ENCODE peak calls at places on chromosomes 11 and 22, in six cellular contexts. S is mesenchymal stem cell; Y is NCI-H1105; B is activated CD8-positive, alpha-beta memory T cell treated with anti-CD3 and anti-CD28 coated beads for 48 hours; D is activated CD4-positive, alpha-beta T cell treated with anti-CD3 and anti-CD28 coated beads, Interleukin-2, amount 50 U/mL, for 1 hour; M is NCI-H2029. P is an unnamed sample.
A peak's percentile ranks its signal among the peaks of the same experiment; 100 is the strongest.

GRCh38 chr11:95790933-95791247 is 592 bp downstream of the CEP57 start:
- DNase-seq in S (peak; percentile 70), Y (peak; percentile 82), B (peak; percentile 20), D (peak; percentile 39), M (peak; percentile 25), P (peak; percentile 68)

GRCh38 chr11:69027704-69028372 is 14.8 kb upstream of the MRGPRF start:
- DNase-seq in S (peak; percentile 73), Y (no peak), B (no peak), D (no peak), M (no peak), P (no peak)

GRCh38 chr22:28053871-28054621 is 135.0 kb upstream of the PITPNB start:
- DNase-seq in S (no peak), Y (no peak), B (no peak), D (no peak), M (no peak), P (no peak)

GRCh38 chr11:78685156-78685555 is 110.5 kb upstream of the NARS2 start:
- DNase-seq in S (no peak), Y (no peak), B (no peak), D (no peak), M (no peak), P (no peak)

GRCh38 chr11:71447791-71448256 is 369 bp downstream of the DHCR7 start:
- DNase-seq in S (peak; percentile 56), Y (peak; percentile 79), B (no peak), D (peak; percentile 29), M (no peak), P (peak; percentile 61)

GRCh38 chr11:17496406-17496805 is 19.8 kb upstream of the ABCC8 start:
- DNase-seq in S (no peak), Y (no peak), B (no peak), D (no peak), M (no peak), P (no peak)

GRCh38 chr11:134742228-134742612 is 330.2 kb upstream of the B3GAT1 start:
- DNase-seq in S (peak; percentile 24), Y (no peak), B (no peak), D (no peak), M (no peak), P (no peak)

GRCh38 chr11:119496997-119497396 is 74.0 kb upstream of the THY1 start:
- DNase-seq in S (no peak), Y (no peak), B (no peak), D (no peak), M (no peak), P (no peak)

GRCh38 chr11:855796-856195 is 13.1 kb downstream of the TSPAN4 start:
- DNase-seq in S (no peak), Y (no peak), B (no peak), D (no peak), M (no peak), P (no peak)

GRCh38 chr11:124482362-124483147 is 37.1 kb upstream of the OR8B8 start:
- DNase-seq in S (peak; percentile 65), Y (no peak), B (no peak), D (no peak), M (no peak), P (no peak)

GRCh38 chr11:131136476-131136875 is 220.2 kb upstream of the SNX19 start:
- DNase-seq in S (no peak), Y (no peak), B (no peak), D (no peak), M (no peak), P (no peak)

GRCh38 chr11:2665747-2666710 is 33.8 kb downstream of the KCNQ1OT1 start:
- DNase-seq in S (no peak), Y (no peak), B (no peak), D (no peak), M (no peak), P (peak; percentile 37)

GRCh38 chr11:130023204-130023603 is 20.6 kb upstream of the PRDM10 start:
- DNase-seq in S (peak; percentile 31), Y (no peak), B (no peak), D (no peak), M (no peak), P (no peak)

GRCh38 chr22:35191412-35191811 is 65.9 kb upstream of the HMGXB4 start:
- DNase-seq in S (peak; percentile 17), Y (no peak), B (no peak), D (no peak), M (no peak), P (no peak)

GRCh38 chr11:12864316-12865156 is 144.6 kb upstream of the RASSF10 start:
- DNase-seq in S (peak; percentile 98), Y (peak; percentile 49), B (no peak), D (no peak), M (peak; percentile 89), P (no peak)

GRCh38 chr11:92152245-92152644 is 72.4 kb upstream of the FAT3 start:
- DNase-seq in S (no peak), Y (no peak), B (no peak), D (no peak), M (no peak), P (no peak)

GRCh38 chr11:23554002-23554401 is 693.7 kb upstream of the CCDC179 start:
- DNase-seq in S (no peak), Y (no peak), B (no peak), D (no peak), M (no peak), P (no peak)

GRCh38 chr22:21000987-21001600 is 824 bp downstream of the THAP7 start:
- DNase-seq in S (peak; percentile 5), Y (no peak), B (no peak), D (no peak), M (no peak), P (no peak)

GRCh38 chr11:61297741-61298140 is 2.6 kb upstream of the VWCE start:
- DNase-seq in S (peak; percentile 73), Y (no peak), B (no peak), D (no peak), M (peak; percentile 25), P (no peak)

GRCh38 chr22:50673231-50674126 is 856 bp downstream of the SHANK3 start:
- DNase-seq in S (no peak), Y (no peak), B (no peak), D (peak; percentile 24), M (no peak), P (no peak)

GRCh38 chr11:803770-804598 is 1.0 kb downstream of the PIDD1 start:
- DNase-seq in S (peak; percentile 22), Y (peak; percentile 87), B (no peak), D (no peak), M (no peak), P (peak; percentile 81)

GRCh38 chr11:3710485-3711259 is 39.5 kb upstream of the CHRNA10 start:
- DNase-seq in S (peak; percentile 37), Y (no peak), B (no peak), D (no peak), M (no peak), P (no peak)

GRCh38 chr11:130131957-130132850 is 27.4 kb upstream of the ST14 start:
- DNase-seq in S (peak; percentile 72), Y (peak; percentile 57), B (peak; percentile 10), D (peak; percentile 31), M (peak; percentile 63), P (peak; percentile 57)

GRCh38 chr22:17130199-17130598 is 9.0 kb upstream of the TMEM121B start:
- DNase-seq in S (no peak), Y (no peak), B (no peak), D (no peak), M (no peak), P (no peak)